ENCODE peak calls at places on chromosomes 2 and 18, in five cellular contexts. O is spleen, U is HFF-Myc, I is cardiac fibroblast, A is Calu3. P is an unnamed sample.

GRCh38 chr2:26169226-26169625 is 3.7 kb upstream of the GAREM2 start:
- DNase-seq in O (peak), U (no peak), I (no peak), A (no peak), P (no peak)

GRCh38 chr2:15300645-15301573 is 260.2 kb downstream of the NBAS start:
- DNase-seq in O (no peak), U (no peak), I (no peak), A (no peak), P (no peak)

GRCh38 chr2:11663427-11663826 is 6.6 kb downstream of the NTSR2 start:
- DNase-seq in O (no peak), U (peak), I (peak), A (no peak), P (no peak)

GRCh38 chr2:146661494-146662096 is 1183.2 kb upstream of the ACVR2A start:
- DNase-seq in O (no peak), U (peak), I (peak), A (no peak), P (no peak)

GRCh38 chr2:239146011-239146641 is 254.7 kb downstream of the HDAC4 start:
- DNase-seq in O (peak), U (no peak), I (no peak), A (no peak), P (no peak)

GRCh38 chr2:222973733-222974132 is 78.3 kb upstream of the KCNE4 start:
- DNase-seq in O (no peak), U (no peak), I (no peak), A (no peak), P (no peak)

GRCh38 chr18:49685231-49685942 is 123.5 kb downstream of the LIPG start:
- DNase-seq in O (no peak), U (no peak), I (peak), A (peak), P (no peak)

GRCh38 chr2:213416832-213417231 is 132.6 kb downstream of the SPAG16 start:
- DNase-seq in O (no peak), U (no peak), I (no peak), A (no peak), P (no peak)

GRCh38 chr2:218956039-218956438 is 3.4 kb upstream of the CDK5R2 start:
- DNase-seq in O (no peak), U (no peak), I (no peak), A (no peak), P (no peak)

GRCh38 chr18:58362027-58362575 is 266.8 kb downstream of the ALPK2 start:
- DNase-seq in O (no peak), U (peak), I (peak), A (no peak), P (no peak)

GRCh38 chr2:43082111-43082877 is 144.1 kb downstream of the ZFP36L2 start:
- DNase-seq in O (peak), U (peak), I (peak), A (no peak), P (no peak)

GRCh38 chr2:11829324-11829946 is 83.0 kb downstream of the LPIN1 start:
- DNase-seq in O (peak), U (peak), I (peak), A (peak), P (no peak)

GRCh38 chr18:23194969-23195957 is 60.0 kb downstream of the CABLES1 start:
- DNase-seq in O (no peak), U (no peak), I (no peak), A (no peak), P (no peak)

GRCh38 chr2:213764849-213765248 is 480.6 kb downstream of the SPAG16 start:
- DNase-seq in O (no peak), U (no peak), I (no peak), A (no peak), P (no peak)

GRCh38 chr2:16406497-16406896 is 259.1 kb downstream of the CYRIA start:
- DNase-seq in O (no peak), U (no peak), I (no peak), A (no peak), P (no peak)
- TF ChIP-seq CTCF in O (no peak), U (no peak), I (no peak), A (no peak), P (no peak)

GRCh38 chr2:206840999-206841398 is 75.6 kb downstream of the FASTKD2 start:
- DNase-seq in O (no peak), U (no peak), I (no peak), A (no peak), P (no peak)
- TF ChIP-seq CTCF in O (no peak), U (no peak), I (no peak), A (no peak), P (no peak)

GRCh38 chr18:31626409-31626808 is 34.7 kb downstream of the TTR start:
- DNase-seq in O (no peak), U (no peak), I (no peak), A (no peak), P (no peak)
- TF ChIP-seq CTCF in O (no peak), U (no peak), I (no peak), A (no peak), P (no peak)

DNA sequence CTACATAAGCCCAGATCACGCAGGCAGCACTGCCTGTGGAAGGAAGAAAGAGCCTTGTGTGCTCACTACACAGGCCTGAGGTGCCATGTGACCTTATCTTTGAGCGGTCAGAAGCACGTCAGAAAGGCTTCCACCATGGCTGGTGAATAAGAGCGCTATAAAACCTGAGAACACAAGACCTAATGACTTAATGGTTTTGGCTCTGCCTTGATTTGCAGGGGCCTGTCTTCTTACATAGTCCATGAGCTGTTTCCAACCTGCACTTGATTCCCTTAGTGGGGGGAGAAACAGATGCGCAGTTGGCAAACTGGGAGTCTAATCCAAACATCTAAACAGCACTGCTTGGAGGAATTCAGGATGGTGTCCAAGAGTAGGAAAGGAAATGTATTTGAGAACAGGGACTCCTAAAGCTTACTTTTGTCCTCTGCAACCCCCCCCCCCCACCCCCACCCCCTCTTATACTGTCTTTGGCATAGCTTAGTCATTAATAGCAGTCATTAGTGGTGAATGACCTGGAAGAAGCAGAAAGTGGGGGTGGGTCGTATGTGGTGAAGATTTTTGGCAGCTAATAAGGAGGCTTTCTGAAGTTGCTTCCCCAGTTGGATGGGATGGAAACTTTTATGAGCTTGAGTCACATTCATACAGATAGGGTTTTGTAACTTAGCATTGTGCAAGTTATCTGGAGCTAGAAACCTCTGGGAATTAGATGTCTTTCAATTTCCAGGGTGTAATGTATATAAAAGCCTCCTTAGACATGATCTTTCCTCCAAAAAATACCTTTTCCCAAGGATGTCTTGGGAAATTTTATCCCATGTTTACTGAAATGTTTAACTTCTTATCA is 454.1 kb downstream of the MEIS1 start:
- DNase-seq in O (no peak), U (peak), I (peak), A (no peak), P (no peak)
- TF ChIP-seq CTCF in O (no peak), U (no peak), I (no peak), A (no peak), P (no peak)

DNA sequence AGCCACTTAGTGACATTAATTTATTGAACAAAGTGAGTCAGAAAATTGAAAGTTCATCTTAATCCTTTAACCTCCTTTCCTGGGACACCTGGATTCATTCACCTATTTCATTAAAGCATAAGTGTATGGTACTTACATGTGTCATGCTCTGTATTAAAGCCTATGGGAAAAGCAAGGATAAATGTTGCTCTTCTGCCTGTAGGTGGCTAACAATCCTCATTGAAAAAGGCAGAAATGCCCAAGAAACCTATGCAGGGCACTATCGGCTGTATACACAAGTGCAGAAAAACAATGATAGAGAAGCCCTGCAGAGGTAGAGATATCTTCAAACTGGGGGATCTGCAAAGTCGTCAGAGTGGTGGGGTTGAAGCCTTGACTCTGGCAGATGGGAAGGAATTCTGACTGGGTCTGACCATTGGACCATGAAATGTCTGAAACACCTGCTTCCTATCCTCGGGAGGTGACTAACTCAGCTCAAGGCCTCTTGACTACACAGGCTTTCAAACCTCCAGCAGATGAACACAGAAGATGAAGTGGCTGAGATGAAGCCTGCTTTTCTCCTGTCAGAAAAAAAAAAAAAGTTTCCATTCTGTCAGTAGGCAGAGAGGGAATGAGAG is 83.1 kb downstream of the DCC start:
- DNase-seq in O (no peak), U (no peak), I (no peak), A (no peak), P (no peak)
- TF ChIP-seq CTCF in O (no peak), U (no peak), I (no peak), A (no peak), P (no peak)

GRCh38 chr2:120520929-120521912 is 175.3 kb downstream of the INHBB start:
- DNase-seq in O (peak), U (no peak), I (peak), A (peak), P (no peak)
- TF ChIP-seq CTCF in O (peak), U (peak), I (peak), A (peak), P (no peak)

GRCh38 chr2:179981085-179981484 is 26.0 kb downstream of the CWC22 start:
- DNase-seq in O (no peak), U (peak), I (peak), A (no peak), P (no peak)
- TF ChIP-seq CTCF in O (no peak), U (no peak), I (no peak), A (no peak), P (no peak)

GRCh38 chr18:7196421-7196820 is 34.5 kb upstream of the LRRC30 start:
- DNase-seq in O (no peak), U (no peak), I (no peak), A (no peak), P (no peak)
- TF ChIP-seq CTCF in O (no peak), U (no peak), I (no peak), A (no peak), P (no peak)

P was measured in natural killer cell.